ENCODE peak calls at places on chromosomes 12 and 14, in five cellular contexts. One of them, this sample, is unnamed.

GRCh38 chr14:49220492-49220891 is 365.7 kb downstream of the RPS29 start:
- DNase-seq in GM12865: no peak
- DNase-seq in transverse colon: no peak
- DNase-seq in left ventricle myocardium inferior: no peak
- DNase-seq in HFF-Myc: no peak
- DNase-seq in this sample: peak

GRCh38 chr14:92728781-92729364 is 19.6 kb downstream of the LGMN start:
- DNase-seq in HFF-Myc: peak
- DNase-seq in left ventricle myocardium inferior: no peak
- DNase-seq in transverse colon: no peak
- DNase-seq in GM12865: peak
- DNase-seq in this sample: no peak

GRCh38 chr12:94592080-94592479 is 58.3 kb downstream of the TMCC3 start:
- DNase-seq in HFF-Myc: no peak
- DNase-seq in left ventricle myocardium inferior: no peak
- DNase-seq in GM12865: no peak
- DNase-seq in transverse colon: no peak
- DNase-seq in this sample: no peak

GRCh38 chr14:62269204-62269603 is 507.0 kb downstream of the SNAPC1 start:
- DNase-seq in HFF-Myc: no peak
- DNase-seq in GM12865: no peak
- DNase-seq in transverse colon: no peak
- DNase-seq in left ventricle myocardium inferior: no peak
- DNase-seq in this sample: no peak

GRCh38 chr12:117045175-117045997 is 53.8 kb downstream of the TESC start:
- DNase-seq in GM12865: no peak
- DNase-seq in transverse colon: no peak
- DNase-seq in HFF-Myc: no peak
- DNase-seq in left ventricle myocardium inferior: no peak
- DNase-seq in this sample: no peak

GRCh38 chr14:61211476-61212262 is 69.5 kb downstream of the TMEM30B start:
- DNase-seq in left ventricle myocardium inferior: no peak
- DNase-seq in GM12865: no peak
- DNase-seq in transverse colon: no peak
- DNase-seq in HFF-Myc: no peak
- DNase-seq in this sample: no peak

GRCh38 chr12:103768467-103769123 is 72.4 kb downstream of the NT5DC3 start:
- DNase-seq in left ventricle myocardium inferior: no peak
- DNase-seq in HFF-Myc: no peak
- DNase-seq in transverse colon: no peak
- DNase-seq in GM12865: no peak
- DNase-seq in this sample: no peak

GRCh38 chr12:46825526-46826414 is at the start of gene SLC38A4:
- DNase-seq in HFF-Myc: peak
- DNase-seq in GM12865: no peak
- DNase-seq in transverse colon: peak
- DNase-seq in left ventricle myocardium inferior: peak
- DNase-seq in this sample: no peak

GRCh38 chr12:122681814-122682213 is 21.3 kb downstream of the HCAR2 start:
- DNase-seq in transverse colon: no peak
- DNase-seq in GM12865: peak
- DNase-seq in left ventricle myocardium inferior: no peak
- DNase-seq in HFF-Myc: no peak
- DNase-seq in this sample: no peak

GRCh38 chr14:67269338-67270060 is 28.3 kb downstream of the PALS1 start:
- DNase-seq in GM12865: no peak
- DNase-seq in left ventricle myocardium inferior: no peak
- DNase-seq in HFF-Myc: no peak
- DNase-seq in transverse colon: no peak
- DNase-seq in this sample: peak

GRCh38 chr12:125841332-125841731 is 776.1 kb downstream of the AACS start:
- DNase-seq in transverse colon: no peak
- DNase-seq in HFF-Myc: no peak
- DNase-seq in GM12865: no peak
- DNase-seq in left ventricle myocardium inferior: no peak
- DNase-seq in this sample: no peak

GRCh38 chr14:54837508-54838149 is 65.0 kb downstream of the GCH1 start:
- DNase-seq in GM12865: no peak
- DNase-seq in transverse colon: no peak
- DNase-seq in HFF-Myc: no peak
- DNase-seq in left ventricle myocardium inferior: no peak
- DNase-seq in this sample: no peak

GRCh38 chr12:73863541-73863940 is 674.1 kb upstream of the ATXN7L3B start:
- DNase-seq in transverse colon: no peak
- DNase-seq in left ventricle myocardium inferior: no peak
- DNase-seq in HFF-Myc: no peak
- DNase-seq in GM12865: no peak
- DNase-seq in this sample: no peak

GRCh38 chr12:32301216-32301615 is 98.1 kb upstream of the FGD4 start:
- DNase-seq in left ventricle myocardium inferior: no peak
- DNase-seq in GM12865: no peak
- DNase-seq in transverse colon: no peak
- DNase-seq in HFF-Myc: no peak
- DNase-seq in this sample: no peak

GRCh38 chr12:5513406-5513805 is 81.5 kb downstream of the NTF3 start:
- DNase-seq in HFF-Myc: no peak
- DNase-seq in transverse colon: no peak
- DNase-seq in left ventricle myocardium inferior: no peak
- DNase-seq in GM12865: no peak
- DNase-seq in this sample: no peak

GRCh38 chr12:120388711-120389431 is 19.9 kb upstream of the MSI1 start:
- DNase-seq in HFF-Myc: no peak
- DNase-seq in transverse colon: no peak
- DNase-seq in GM12865: no peak
- DNase-seq in left ventricle myocardium inferior: no peak
- DNase-seq in this sample: no peak

GRCh38 chr12:109554761-109555160 is 18.5 kb downstream of the MMAB start:
- DNase-seq in transverse colon: no peak
- DNase-seq in left ventricle myocardium inferior: no peak
- DNase-seq in GM12865: no peak
- DNase-seq in HFF-Myc: no peak
- DNase-seq in this sample: no peak

GRCh38 chr12:28899951-28900350 is 249.1 kb upstream of the FAR2 start:
- DNase-seq in transverse colon: no peak
- DNase-seq in left ventricle myocardium inferior: no peak
- DNase-seq in HFF-Myc: peak
- DNase-seq in GM12865: no peak
- DNase-seq in this sample: no peak

GRCh38 chr14:70972107-70972976 is 65.1 kb downstream of the PCNX1 start:
- DNase-seq in GM12865: peak
- DNase-seq in transverse colon: peak
- DNase-seq in HFF-Myc: peak
- DNase-seq in left ventricle myocardium inferior: peak
- DNase-seq in this sample: peak

GRCh38 chr12:66491812-66492361 is 187.0 kb downstream of the GRIP1 start:
- DNase-seq in left ventricle myocardium inferior: no peak
- DNase-seq in GM12865: no peak
- DNase-seq in transverse colon: no peak
- DNase-seq in HFF-Myc: no peak
- DNase-seq in this sample: no peak

GRCh38 chr14:35400707-35401421 is 3.7 kb downstream of the NFKBIA start:
- DNase-seq in left ventricle myocardium inferior: no peak
- DNase-seq in transverse colon: peak
- DNase-seq in GM12865: peak
- DNase-seq in HFF-Myc: no peak
- DNase-seq in this sample: peak

GRCh38 chr14:73027984-73028383 is 1.1 kb upstream of the ZFYVE1 start:
- DNase-seq in HFF-Myc: no peak
- DNase-seq in transverse colon: no peak
- DNase-seq in left ventricle myocardium inferior: no peak
- DNase-seq in GM12865: no peak
- DNase-seq in this sample: no peak

GRCh38 chr12:16349132-16349463 is 1.7 kb downstream of the MGST1 start:
- DNase-seq in HFF-Myc: peak
- DNase-seq in transverse colon: peak
- DNase-seq in GM12865: no peak
- DNase-seq in left ventricle myocardium inferior: peak
- DNase-seq in this sample: peak

DNA sequence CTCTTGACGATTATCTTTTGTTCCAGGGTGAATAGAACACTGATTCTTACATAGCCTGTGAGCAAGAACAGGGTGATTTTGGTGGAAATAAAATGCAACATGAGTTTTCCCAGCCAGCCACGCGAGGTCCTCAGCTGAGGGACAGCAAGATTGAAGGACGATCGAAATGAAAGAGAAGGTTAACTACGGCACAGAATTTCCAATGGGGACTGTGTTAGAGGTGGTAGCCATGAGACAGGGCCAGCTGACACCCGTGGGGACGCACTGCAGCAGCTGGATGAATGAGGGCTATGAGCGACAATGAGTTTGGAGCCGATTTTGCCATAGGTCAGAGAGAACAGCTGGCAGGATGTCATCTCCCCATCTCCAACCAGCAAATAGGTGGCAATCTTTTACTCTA is 243.4 kb upstream of the PELI2 start:
- DNase-seq in left ventricle myocardium inferior: no peak
- DNase-seq in HFF-Myc: no peak
- DNase-seq in transverse colon: no peak
- DNase-seq in GM12865: no peak
- DNase-seq in this sample: no peak
- TF ChIP-seq CTCF in left ventricle myocardium inferior: no peak
- TF ChIP-seq CTCF in HFF-Myc: no peak
- TF ChIP-seq CTCF in transverse colon: no peak
- TF ChIP-seq CTCF in GM12865: no peak
- TF ChIP-seq CTCF in this sample: no peak

DNA sequence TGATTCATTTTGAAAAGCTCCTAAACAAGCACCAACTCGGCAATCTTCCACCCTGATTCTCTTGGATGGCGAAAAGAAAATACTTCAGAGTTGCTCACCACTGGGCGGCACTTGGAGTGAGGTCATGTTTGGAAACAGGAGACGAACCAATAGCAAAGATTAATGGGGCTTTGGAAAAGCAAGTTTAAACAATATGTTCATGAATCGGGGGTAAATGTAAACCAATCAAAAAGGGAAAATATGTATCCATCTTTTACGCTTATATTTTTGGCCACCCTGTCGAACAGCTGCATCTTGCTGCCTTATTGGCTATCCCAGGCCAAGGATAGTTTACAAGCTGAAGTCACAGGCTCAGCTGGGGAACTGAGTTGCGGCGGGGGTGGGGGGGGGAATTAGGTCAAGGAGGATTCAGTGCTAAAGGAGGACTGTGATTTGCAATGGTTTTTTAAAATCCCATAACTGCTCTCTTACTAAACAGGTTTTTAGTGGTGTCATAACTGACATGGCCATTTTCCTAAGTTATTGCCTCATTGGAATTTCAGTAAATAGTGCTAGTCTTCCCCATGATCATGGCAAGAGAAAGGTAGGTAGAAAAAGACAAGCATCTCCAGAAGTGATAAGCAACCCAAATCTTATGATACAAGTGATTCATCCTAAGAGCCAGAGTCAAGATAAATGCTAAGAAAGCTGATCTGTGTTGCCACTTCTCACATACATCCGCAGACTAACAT is 210.6 kb downstream of the PHLDA1 start:
- DNase-seq in transverse colon: peak
- DNase-seq in HFF-Myc: no peak
- DNase-seq in left ventricle myocardium inferior: peak
- DNase-seq in GM12865: no peak
- DNase-seq in this sample: peak
- TF ChIP-seq CTCF in transverse colon: no peak
- TF ChIP-seq CTCF in HFF-Myc: no peak
- TF ChIP-seq CTCF in left ventricle myocardium inferior: no peak
- TF ChIP-seq CTCF in GM12865: no peak
- TF ChIP-seq CTCF in this sample: no peak

GRCh38 chr14:26484562-26484961 is 113.3 kb downstream of the NOVA1 start:
- DNase-seq in transverse colon: no peak
- DNase-seq in HFF-Myc: no peak
- DNase-seq in GM12865: no peak
- DNase-seq in left ventricle myocardium inferior: no peak
- DNase-seq in this sample: no peak
- TF ChIP-seq CTCF in transverse colon: no peak
- TF ChIP-seq CTCF in HFF-Myc: no peak
- TF ChIP-seq CTCF in GM12865: no peak
- TF ChIP-seq CTCF in left ventricle myocardium inferior: no peak
- TF ChIP-seq CTCF in this sample: no peak

DNA sequence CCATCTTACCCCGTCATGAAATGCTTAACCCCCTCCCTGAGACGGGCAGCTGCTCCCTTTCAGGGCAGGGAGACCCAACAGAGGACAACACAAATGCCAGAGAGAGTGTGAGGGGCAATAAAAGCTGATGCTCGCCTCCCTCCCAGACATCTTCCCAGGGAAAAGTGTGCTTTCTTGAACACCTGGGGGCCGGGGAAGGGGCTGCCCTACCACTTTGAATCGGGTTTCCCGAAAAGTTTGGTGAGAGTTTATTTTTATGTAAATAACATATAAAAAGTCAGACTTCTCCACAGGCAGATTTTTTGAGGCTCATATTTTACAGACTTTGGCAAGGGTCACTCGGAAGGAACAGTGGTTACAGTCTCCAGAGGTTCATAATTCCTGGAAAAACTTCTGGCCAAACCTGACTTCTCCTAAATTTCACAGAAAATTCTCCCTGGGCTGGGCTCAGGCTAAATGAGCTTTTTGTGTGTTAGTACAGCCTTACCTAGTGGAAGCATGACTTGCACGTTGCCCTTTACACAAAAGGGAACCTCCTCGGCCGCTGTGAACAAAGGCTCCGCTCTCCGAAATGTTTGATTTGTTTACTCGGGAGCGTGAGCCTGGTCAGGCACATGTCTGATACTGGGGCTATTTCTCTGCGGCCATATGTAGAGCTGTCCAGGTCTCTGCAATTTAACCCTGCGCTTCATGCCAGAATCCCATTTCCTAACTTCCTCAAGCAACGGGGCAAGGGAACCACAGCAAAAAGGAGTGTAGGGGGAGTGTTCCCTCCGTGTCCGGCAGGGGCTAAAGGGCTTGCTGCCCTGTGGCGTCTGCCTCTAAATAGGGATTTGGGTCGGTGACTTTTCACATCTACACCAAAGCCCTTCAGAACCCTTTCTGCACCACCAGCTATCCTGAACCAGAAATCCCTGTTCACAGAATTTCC is 3.4 kb downstream of the RTL1 start:
- DNase-seq in HFF-Myc: no peak
- DNase-seq in transverse colon: no peak
- DNase-seq in left ventricle myocardium inferior: no peak
- DNase-seq in GM12865: no peak
- DNase-seq in this sample: peak
- TF ChIP-seq CTCF in HFF-Myc: no peak
- TF ChIP-seq CTCF in transverse colon: no peak
- TF ChIP-seq CTCF in left ventricle myocardium inferior: no peak
- TF ChIP-seq CTCF in GM12865: no peak
- TF ChIP-seq CTCF in this sample: peak

GRCh38 chr12:108063192-108063591 is 65.9 kb upstream of the WSCD2 start:
- DNase-seq in transverse colon: no peak
- DNase-seq in GM12865: peak
- DNase-seq in HFF-Myc: no peak
- DNase-seq in left ventricle myocardium inferior: no peak
- DNase-seq in this sample: no peak
- TF ChIP-seq CTCF in transverse colon: no peak
- TF ChIP-seq CTCF in GM12865: peak
- TF ChIP-seq CTCF in HFF-Myc: peak
- TF ChIP-seq CTCF in left ventricle myocardium inferior: peak
- TF ChIP-seq CTCF in this sample: no peak

GRCh38 chr12:10722905-10723866 is at the start of gene YBX3:
- DNase-seq in GM12865: peak
- DNase-seq in transverse colon: peak
- DNase-seq in HFF-Myc: peak
- DNase-seq in left ventricle myocardium inferior: peak
- DNase-seq in this sample: peak
- TF ChIP-seq CTCF in GM12865: no peak
- TF ChIP-seq CTCF in transverse colon: no peak
- TF ChIP-seq CTCF in HFF-Myc: no peak
- TF ChIP-seq CTCF in left ventricle myocardium inferior: no peak
- TF ChIP-seq CTCF in this sample: no peak